ENCODE peak calls at places on chromosome 5, in four cellular contexts. Y, A, G and M are unnamed samples.

GRCh38 chr5:173615884-173616576 is 420 bp downstream of the BOD1 start:
- DNase-seq in A (peak), G (peak), Y (peak), M (peak)

GRCh38 chr5:146818790-146819189 is 59.8 kb downstream of the PPP2R2B start:
- DNase-seq in Y (no peak), A (no peak), G (no peak), M (no peak)

GRCh38 chr5:180290568-180291233 is 1.2 kb downstream of the MAPK9 start:
- DNase-seq in G (no peak), A (no peak), Y (no peak), M (no peak)

GRCh38 chr5:28903643-28904042 is 1865.3 kb upstream of the CDH9 start:
- DNase-seq in G (no peak), Y (no peak), A (no peak), M (no peak)

GRCh38 chr5:10704949-10705621 is 55.9 kb downstream of the DAP start:
- DNase-seq in Y (no peak), A (no peak), G (no peak), M (no peak)

GRCh38 chr5:57692582-57693487 is 210.2 kb upstream of the ACTBL2 start:
- DNase-seq in G (peak), A (no peak), Y (peak), M (peak)

GRCh38 chr5:147509710-147510651 is at the start of gene DPYSL3:
- DNase-seq in A (no peak), G (peak), Y (peak), M (no peak)

GRCh38 chr5:66871651-66872050 is 275.5 kb downstream of the MAST4 start:
- DNase-seq in G (no peak), A (no peak), Y (no peak), M (no peak)

GRCh38 chr5:131264453-131265200 is 774 bp downstream of the CDC42SE2 start:
- DNase-seq in G (peak), Y (peak), A (no peak), M (no peak)

GRCh38 chr5:154478224-154478565 is at the start of gene HAND1:
- DNase-seq in A (no peak), G (peak), Y (peak), M (peak)

GRCh38 chr5:136133416-136134383 is 1.1 kb downstream of the SMAD5 start:
- DNase-seq in Y (peak), A (no peak), G (peak), M (peak)

GRCh38 chr5:123142206-123142915 is 53.3 kb downstream of the PRDM6 start:
- DNase-seq in G (no peak), A (no peak), Y (no peak), M (no peak)

GRCh38 chr5:150352531-150353394 is 4.7 kb upstream of the TCOF1 start:
- DNase-seq in Y (no peak), G (no peak), A (no peak), M (no peak)

GRCh38 chr5:94618029-94618492 is 343 bp downstream of the KIAA0825 start:
- DNase-seq in Y (peak), A (no peak), G (peak), M (peak)

GRCh38 chr5:926416-927171 is 33.9 kb downstream of the TRIP13 start:
- DNase-seq in A (no peak), G (peak), Y (no peak), M (no peak)

GRCh38 chr5:138282918-138283742 is 8.7 kb upstream of the GFRA3 start:
- DNase-seq in A (no peak), G (peak), Y (peak), M (peak)

GRCh38 chr5:145975361-145976066 is 39.1 kb downstream of the SH3RF2 start:
- DNase-seq in A (no peak), Y (peak), G (no peak), M (peak)

GRCh38 chr5:127599847-127600246 is 49.0 kb upstream of the CTXN3 start:
- DNase-seq in Y (no peak), A (no peak), G (no peak), M (no peak)

GRCh38 chr5:171162602-171163001 is 146.4 kb upstream of the TLX3 start:
- DNase-seq in A (no peak), G (peak), Y (peak), M (no peak)

GRCh38 chr5:65825388-65826328 is 100.7 kb upstream of the ERBIN start:
- DNase-seq in G (no peak), Y (no peak), A (peak), M (no peak)

GRCh38 chr5:137398175-137398574 is 101.0 kb downstream of the SPOCK1 start:
- DNase-seq in Y (no peak), G (no peak), A (no peak), M (no peak)

GRCh38 chr5:3825888-3826465 is 230.3 kb downstream of the IRX1 start:
- DNase-seq in A (no peak), Y (no peak), G (no peak), M (no peak)

GRCh38 chr5:111934511-111934910 is 177.5 kb upstream of the NREP start:
- DNase-seq in G (no peak), Y (no peak), A (no peak), M (no peak)

DNA sequence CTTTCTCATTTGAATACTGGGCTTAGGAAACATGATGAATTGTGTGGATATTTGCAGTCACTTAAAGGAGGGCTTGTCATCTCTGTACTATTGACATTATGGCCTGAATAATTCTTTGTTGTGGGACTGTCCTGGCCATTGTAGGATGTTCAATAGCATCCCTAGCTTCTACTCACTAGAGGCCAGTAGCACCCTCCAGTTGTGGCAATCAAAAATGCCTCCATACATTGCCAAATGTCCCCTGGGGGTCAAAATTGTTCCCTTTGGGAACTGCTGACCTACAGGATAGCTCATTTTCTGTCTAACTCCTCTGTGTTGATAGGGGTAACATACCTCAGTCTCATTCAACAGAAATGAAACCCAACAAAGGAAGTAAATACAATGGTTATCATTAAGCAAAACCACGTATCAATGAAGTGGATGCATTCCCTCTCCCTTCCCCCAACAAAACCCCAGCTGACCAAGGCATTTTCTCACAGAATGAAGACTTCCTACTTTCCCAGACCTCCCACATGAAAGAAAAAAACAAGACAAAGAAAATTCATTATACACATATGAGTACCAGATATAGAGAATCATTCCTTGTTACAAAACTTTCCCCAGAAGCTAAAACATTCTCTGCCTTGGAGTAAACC is 18.1 kb downstream of the FYB1 start:
- DNase-seq in A (no peak), G (no peak), Y (no peak), M (no peak)
- TF ChIP-seq CTCF in A (no peak), G (no peak), Y (no peak), M (no peak)

DNA sequence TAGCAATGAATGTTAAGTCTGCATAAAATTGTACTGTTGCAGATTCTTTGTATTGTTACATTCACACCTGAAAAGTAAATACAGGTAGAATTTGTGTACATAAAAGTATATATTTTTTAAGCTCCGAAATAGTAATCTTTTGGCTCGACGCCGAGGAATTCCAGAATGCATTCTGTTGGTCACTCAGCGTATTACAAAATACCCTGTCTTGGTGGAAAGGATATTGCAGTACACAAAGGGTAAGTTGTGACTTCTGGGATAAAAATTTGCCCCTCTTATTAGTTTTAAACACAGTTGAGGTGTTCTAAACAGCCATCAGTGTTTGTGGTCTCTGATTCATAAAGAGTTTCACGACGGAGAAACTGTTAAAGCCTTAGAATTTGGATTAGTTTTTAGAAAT is 257.6 kb downstream of the ARHGEF28 start:
- DNase-seq in A (no peak), Y (no peak), G (no peak), M (no peak)
- TF ChIP-seq ESRRA in A (no peak), Y (no peak), G (no peak), M (no peak)

DNA sequence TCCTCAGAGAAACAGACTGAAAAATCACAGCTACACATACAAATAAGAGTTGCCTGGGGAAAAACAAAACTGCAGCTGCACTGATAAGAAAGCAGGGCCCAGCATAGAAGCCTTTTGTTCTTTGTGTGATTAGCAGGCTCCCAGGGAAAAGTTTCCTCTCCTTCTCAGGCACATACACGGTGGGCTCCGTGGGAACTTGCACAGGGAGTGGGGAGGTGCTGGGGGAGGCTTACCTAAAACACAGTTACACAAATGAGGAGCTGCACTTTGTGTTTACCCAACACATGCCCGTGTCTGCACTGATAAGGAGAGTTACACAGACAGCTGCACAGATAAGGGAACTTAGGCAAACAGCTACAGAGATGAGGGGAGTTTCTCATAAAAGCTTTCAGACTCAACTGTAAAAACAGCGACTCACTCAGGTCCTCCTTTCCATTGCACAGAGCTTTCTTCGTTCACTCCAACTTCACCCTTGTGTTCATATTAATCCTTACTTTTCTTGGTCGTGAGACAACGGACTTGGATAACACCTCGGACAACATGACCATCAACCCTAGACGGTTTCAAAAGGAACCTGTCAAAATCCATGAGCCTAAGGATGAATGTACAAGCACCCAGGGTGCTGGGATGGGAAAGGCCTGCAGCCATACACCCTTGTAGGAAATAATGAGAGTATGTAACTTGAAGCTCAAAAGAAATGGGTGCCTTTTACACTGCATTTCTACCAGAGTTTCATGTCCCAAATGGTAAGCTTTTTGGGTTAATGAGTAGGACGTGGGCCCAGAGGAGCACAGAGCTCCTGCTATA is 50.8 kb downstream of the SERINC5 start:
- DNase-seq in G (no peak), A (no peak), Y (no peak), M (peak)
- TF ChIP-seq CTCF in G (no peak), A (peak), Y (no peak), M (peak)

GRCh38 chr5:132294728-132295504 is 722 bp downstream of the SLC22A4 start:
- DNase-seq in A (no peak), Y (peak), G (peak), M (no peak)
- TF ChIP-seq ESRRA in A (no peak), Y (no peak), G (no peak), M (no peak)

GRCh38 chr5:58965677-58966414 is 383.0 kb downstream of the RAB3C start:
- DNase-seq in Y (no peak), A (no peak), G (no peak), M (no peak)
- TF ChIP-seq CTCF in Y (peak), A (no peak), G (no peak), M (no peak)